ENCODE peak calls at places on chromosomes 16 and 17, in ten cellular contexts. F, X, N, G, P, W, J, K, D and Y are unnamed samples.
A peak's percentile ranks its signal among the peaks of the same experiment; 100 is the strongest.

GRCh38 chr16:50276801-50277560 is 10.6 kb downstream of the ADCY7 start:
- DNase-seq in W (no peak), K (no peak), D (no peak), J (no peak), G (no peak), X (no peak), N (no peak), F (peak; percentile 77), P (peak; percentile 10), Y (no peak)

GRCh38 chr17:80227666-80228065 is 7.4 kb downstream of the SLC26A11 start:
- DNase-seq in N (no peak), X (no peak), D (no peak), G (no peak), K (no peak), W (no peak), P (peak; percentile 71), F (no peak), J (no peak), Y (no peak)

GRCh38 chr16:87276091-87276561 is 41.1 kb downstream of the C16orf95 start:
- DNase-seq in X (no peak), J (no peak), G (no peak), N (no peak), P (peak; percentile 29), D (no peak), F (no peak), K (no peak), W (no peak), Y (no peak)

GRCh38 chr17:77371888-77372443 is 231.2 kb downstream of the SEC14L1 start:
- DNase-seq in W (no peak), X (no peak), F (no peak), G (no peak), N (peak; percentile 73), J (no peak), P (peak; percentile 77), K (no peak), D (no peak), Y (no peak)

GRCh38 chr16:56985288-56985961 is 3.9 kb upstream of the NLRC5 start:
- DNase-seq in N (peak; percentile 88), W (peak; percentile 90), F (peak; percentile 65), P (peak; percentile 84), X (no peak), D (peak; percentile 75), K (no peak), G (no peak), J (no peak), Y (no peak)

GRCh38 chr16:58755989-58756649 is 22.0 kb upstream of the GOT2 start:
- DNase-seq in F (peak; percentile 74), G (peak; percentile 61), P (peak; percentile 84), W (peak; percentile 81), D (peak; percentile 66), J (peak; percentile 85), K (peak; percentile 9), N (peak; percentile 86), X (peak; percentile 59), Y (peak; percentile 80)

GRCh38 chr17:16150251-16150859 is 65.0 kb downstream of the NCOR1 start:
- DNase-seq in W (no peak), N (no peak), F (peak; percentile 81), J (no peak), X (no peak), D (no peak), G (no peak), K (no peak), P (no peak), Y (no peak)

GRCh38 chr16:74625500-74626350 is 18.8 kb upstream of the GLG1 start:
- DNase-seq in F (no peak), P (no peak), J (no peak), K (no peak), X (no peak), G (no peak), W (no peak), N (no peak), D (no peak), Y (no peak)

GRCh38 chr17:20009052-20009301 is 182 bp upstream of the SPECC1 start:
- DNase-seq in N (no peak), W (no peak), J (no peak), X (no peak), G (no peak), D (no peak), F (no peak), P (no peak), K (no peak), Y (no peak)

GRCh38 chr16:80746231-80746630 is 58.2 kb downstream of the CDYL2 start:
- DNase-seq in G (no peak), D (no peak), N (no peak), F (no peak), W (no peak), K (no peak), P (no peak), J (no peak), X (no peak), Y (no peak)

GRCh38 chr16:35748621-35749252 is 2289.3 kb downstream of the TP53TG3F start:
- DNase-seq in D (no peak), N (no peak), W (no peak), F (no peak), K (no peak), P (no peak), G (no peak), J (no peak), X (no peak), Y (no peak)

GRCh38 chr16:35746963-35747657 is 2287.7 kb downstream of the TP53TG3F start:
- DNase-seq in W (no peak), D (no peak), G (no peak), X (no peak), P (no peak), F (no peak), N (no peak), J (no peak), K (no peak), Y (no peak)

GRCh38 chr16:35746281-35746962 is 2287.0 kb downstream of the TP53TG3F start:
- DNase-seq in N (no peak), K (no peak), X (no peak), F (no peak), G (no peak), P (no peak), W (no peak), J (no peak), D (no peak), Y (no peak)

GRCh38 chr16:35749253-35750141 is 2290.1 kb downstream of the TP53TG3F start:
- DNase-seq in G (no peak), X (no peak), N (no peak), J (no peak), K (no peak), P (peak; percentile 64), D (no peak), F (no peak), W (no peak), Y (no peak)

GRCh38 chr16:35747658-35748455 is 2288.4 kb downstream of the TP53TG3F start:
- DNase-seq in G (no peak), P (no peak), F (no peak), W (no peak), J (no peak), K (no peak), D (no peak), N (no peak), X (no peak), Y (no peak)
- H3K9me3 ChIP-seq in G (no peaks in the 10 kb centered on the region), P (no peaks in the 10 kb centered on the region), F (no peaks in the 10 kb centered on the region), W (peaks cover 23% of the 10 kb centered on the region), J (peaks cover 66% of the 10 kb centered on the region), K (peaks cover 3% of the 10 kb centered on the region), D (no peaks in the 10 kb centered on the region), N (peaks cover 2% of the 10 kb centered on the region), X (no peaks in the 10 kb centered on the region), Y (no peaks in the 10 kb centered on the region)

DNA sequence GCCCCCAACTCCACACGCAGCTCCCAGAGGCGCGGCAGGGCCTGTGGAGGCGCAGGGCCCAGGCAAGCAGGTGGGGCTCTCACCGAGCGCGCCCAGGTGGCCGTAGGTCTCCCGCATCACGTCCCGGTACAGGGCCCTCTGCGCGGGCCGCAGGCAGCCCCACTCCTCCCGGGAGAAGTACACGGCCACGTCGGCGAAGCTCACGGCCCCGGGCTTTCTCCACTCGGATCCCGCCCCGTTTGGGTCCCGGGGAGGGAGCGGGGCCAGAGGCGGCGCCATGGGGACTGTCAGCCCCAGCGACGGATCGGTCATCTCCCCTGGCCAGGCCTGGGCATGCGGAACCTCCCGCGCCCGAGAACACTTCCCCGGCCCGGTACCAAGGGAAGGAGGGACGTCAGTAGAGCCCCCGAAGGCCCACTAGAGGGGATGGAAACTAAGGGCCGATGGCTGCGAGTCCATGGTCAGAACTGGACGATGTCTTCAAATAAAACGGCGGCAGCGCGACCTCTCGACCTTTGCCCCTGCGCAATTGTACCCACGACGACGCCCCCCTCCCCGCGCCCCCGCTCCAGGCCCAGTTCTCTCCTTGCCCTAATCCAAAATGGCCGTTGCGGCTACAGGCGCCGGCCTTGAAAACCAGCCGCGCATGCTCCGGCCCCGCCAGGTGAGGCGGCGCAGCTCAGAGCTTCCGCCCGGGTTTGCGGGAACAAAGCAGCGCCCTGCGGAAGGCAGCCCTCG is at the start of gene ZNF747:
- DNase-seq in F (peak; percentile 82), J (peak; percentile 96), N (peak; percentile 97), X (peak; percentile 86), G (peak; percentile 84), K (peak; percentile 37), P (peak; percentile 97), W (peak; percentile 90), D (peak; percentile 92), Y (peak; percentile 93)
- H3K4me3 ChIP-seq in F (peak within 1 kb of the TSS; percentile 73), J (peak within 1 kb of the TSS; percentile 49), N (peak within 1 kb of the TSS; percentile 80), X (peak within 1 kb of the TSS; percentile 98), G (peak within 1 kb of the TSS; percentile 49), K (peak within 1 kb of the TSS; percentile 88), P (peak within 1 kb of the TSS; percentile 91), W (peak within 1 kb of the TSS; percentile 70), D (peak within 1 kb of the TSS; percentile 57), Y (peak within 1 kb of the TSS; percentile 86)

GRCh38 chr16:62475573-62475972 is 439.3 kb upstream of the CDH8 start:
- DNase-seq in G (no peak), D (no peak), F (no peak), W (no peak), J (no peak), P (no peak), N (no peak), X (no peak), K (no peak), Y (no peak)
- H3K9me3 ChIP-seq in G (no peaks in the 10 kb centered on the region), D (no peaks in the 10 kb centered on the region), F (no peaks in the 10 kb centered on the region), W (no peaks in the 10 kb centered on the region), J (peaks cover 16% of the 10 kb centered on the region), P (peaks cover 6% of the 10 kb centered on the region), N (no peaks in the 10 kb centered on the region), X (no peaks in the 10 kb centered on the region), K (no peaks in the 10 kb centered on the region), Y (peaks cover 2% of the 10 kb centered on the region)

GRCh38 chr16:81775570-81775969 is 3.5 kb upstream of the PLCG2 start:
- DNase-seq in J (no peak), W (no peak), G (no peak), D (no peak), N (no peak), F (no peak), P (no peak), K (no peak), X (no peak), Y (no peak)

GRCh38 chr16:81779540-81780320 is 639 bp downstream of the PLCG2 start:
- DNase-seq in D (no peak), X (peak; percentile 8), P (peak; percentile 84), G (peak; percentile 39), W (no peak), F (no peak), K (no peak), J (no peak), N (peak; percentile 77), Y (no peak)

GRCh38 chr16:81778231-81778630 is 860 bp upstream of the PLCG2 start:
- DNase-seq in F (no peak), K (no peak), J (no peak), X (no peak), D (no peak), W (no peak), P (no peak), G (no peak), N (no peak), Y (no peak)

GRCh38 chr16:81780350-81780749 is 1.3 kb downstream of the PLCG2 start:
- DNase-seq in P (no peak), X (no peak), G (no peak), F (no peak), W (no peak), N (no peak), K (no peak), J (no peak), D (no peak), Y (no peak)

GRCh38 chr16:81778861-81779539 is at the start of gene PLCG2:
- DNase-seq in D (no peak), K (peak; percentile 26), P (peak; percentile 92), G (peak; percentile 97), F (peak; percentile 65), N (peak; percentile 88), X (peak; percentile 70), J (no peak), W (peak; percentile 73), Y (peak; percentile 48)
- H3K4me3 ChIP-seq in D (peak within 1 kb of the TSS; percentile 32), K (peak within 1 kb of the TSS; percentile 81), P (peak within 1 kb of the TSS; percentile 83), G (peak within 1 kb of the TSS; percentile 54), F (peak within 1 kb of the TSS; percentile 71), N (no peak within 1 kb of the TSS), X (peak within 1 kb of the TSS; percentile 58), J (no peak within 1 kb of the TSS), W (peak within 1 kb of the TSS; percentile 54), Y (peak within 1 kb of the TSS; percentile 47)